ENCODE peak calls at places on chromosomes 4 and X, in nine cellular contexts. E, Y, B, A, Z, J, P, I and W are unnamed samples.

GRCh38 chr4:2292679-2293108 is 30.8 kb upstream of the MXD4 start:
- DNase-seq in E (no peak), Z (no peak), P (no peak), I (no peak), Y (no peak), J (no peak), B (no peak), A (no peak), W (no peak)

GRCh38 chr4:40721730-40722171 is 28.0 kb upstream of the NSUN7 start:
- DNase-seq in Y (peak), B (no peak), P (no peak), I (peak), A (no peak), E (no peak), J (peak), Z (no peak), W (no peak)

GRCh38 chrX:85611926-85612325 is 232.5 kb upstream of the POF1B start:
- DNase-seq in B (no peak), Y (no peak), A (no peak), Z (no peak), P (no peak), E (no peak), I (no peak), J (no peak), W (no peak)

GRCh38 chr4:7417639-7418038 is 17.1 kb downstream of the PSAPL1 start:
- DNase-seq in Z (no peak), B (no peak), E (no peak), Y (no peak), I (no peak), P (no peak), A (no peak), J (no peak), W (no peak)

GRCh38 chr4:143252478-143252877 is 67.8 kb downstream of the USP38 start:
- DNase-seq in Z (no peak), B (no peak), I (no peak), A (no peak), E (no peak), Y (no peak), P (no peak), J (no peak), W (no peak)

GRCh38 chr4:173200103-173200502 is 31.5 kb downstream of the GALNT7 start:
- DNase-seq in B (no peak), Y (no peak), J (no peak), Z (no peak), P (no peak), I (no peak), E (no peak), A (no peak), W (no peak)

GRCh38 chr4:171794528-171794927 is 18.7 kb upstream of the GALNTL6 start:
- DNase-seq in B (no peak), E (no peak), Z (no peak), J (no peak), I (no peak), A (no peak), Y (no peak), P (no peak), W (no peak)

GRCh38 chr4:136893638-136894037 is 638.7 kb downstream of the PCDH18 start:
- DNase-seq in J (no peak), B (no peak), Z (no peak), A (no peak), Y (no peak), E (no peak), P (no peak), I (no peak), W (no peak)

GRCh38 chr4:118289794-118290193 is 63.0 kb downstream of the PRSS12 start:
- DNase-seq in Y (no peak), E (no peak), P (no peak), J (no peak), A (no peak), I (no peak), Z (peak), B (no peak), W (no peak)

GRCh38 chrX:134636859-134637258 is 21.4 kb downstream of the PLAC1 start:
- DNase-seq in I (no peak), E (no peak), J (no peak), P (no peak), Z (no peak), B (no peak), A (no peak), Y (no peak), W (no peak)

GRCh38 chr4:73998040-73999011 is at the start of gene CXCL5:
- DNase-seq in I (no peak), Z (no peak), B (no peak), P (no peak), A (no peak), E (no peak), Y (no peak), J (no peak), W (no peak)

GRCh38 chr4:665381-665750 is 8.7 kb downstream of the ATP5ME start:
- DNase-seq in Z (no peak), J (no peak), B (no peak), I (no peak), E (no peak), A (no peak), P (no peak), Y (no peak), W (no peak)

GRCh38 chr4:136867465-136867864 is 664.8 kb downstream of the PCDH18 start:
- DNase-seq in Z (no peak), E (no peak), B (no peak), P (no peak), Y (no peak), I (no peak), A (no peak), J (no peak), W (no peak)

GRCh38 chrX:21408776-21409175 is 34.6 kb downstream of the CNKSR2 start:
- DNase-seq in Z (no peak), P (no peak), Y (no peak), B (no peak), J (no peak), A (no peak), E (no peak), I (no peak), W (no peak)

GRCh38 chr4:112055100-112055499 is 90.2 kb upstream of the FAM241A start:
- DNase-seq in P (no peak), E (no peak), I (no peak), A (no peak), Z (no peak), Y (no peak), J (no peak), B (no peak), W (no peak)

GRCh38 chr4:145937990-145938611 is 522 bp downstream of the ZNF827 start:
- DNase-seq in E (no peak), B (no peak), Z (no peak), A (peak), J (peak), Y (peak), I (no peak), P (peak), W (peak)

GRCh38 chr4:16227462-16227868 is 1.2 kb upstream of the TAPT1 start:
- DNase-seq in Y (peak), J (no peak), E (no peak), A (no peak), Z (no peak), B (no peak), P (peak), I (peak), W (peak)

GRCh38 chr4:124484940-124485339 is 227.6 kb downstream of the ANKRD50 start:
- DNase-seq in J (no peak), Y (no peak), E (no peak), B (no peak), I (no peak), Z (no peak), P (no peak), A (no peak), W (no peak)

GRCh38 chr4:112564706-112565270 is 48.8 kb upstream of the NEUROG2 start:
- DNase-seq in J (no peak), Y (no peak), A (no peak), B (no peak), I (no peak), Z (no peak), E (no peak), P (no peak), W (no peak)

GRCh38 chrX:150085881-150086280 is 147.6 kb upstream of the EOLA2 start:
- DNase-seq in A (no peak), B (no peak), E (no peak), Z (no peak), J (peak), Y (no peak), I (no peak), P (no peak), W (no peak)

GRCh38 chr4:53514509-53514908 is 76.8 kb downstream of the LNX1 start:
- DNase-seq in P (no peak), Y (no peak), J (no peak), A (no peak), B (no peak), I (no peak), Z (no peak), E (no peak), W (no peak)

GRCh38 chr4:185920171-185920570 is 108.2 kb upstream of the SORBS2 start:
- DNase-seq in Y (no peak), Z (no peak), J (no peak), A (no peak), E (no peak), B (no peak), I (peak), P (no peak), W (no peak)

GRCh38 chr4:71187399-71188196 is 151.2 kb upstream of the SLC4A4 start:
- DNase-seq in B (no peak), Z (no peak), I (no peak), P (peak), A (no peak), Y (no peak), J (no peak), E (peak), W (no peak)

GRCh38 chrX:55451626-55451989 is 319 bp upstream of the MAGEH1 start:
- DNase-seq in B (no peak), P (no peak), Z (peak), A (no peak), J (no peak), I (no peak), Y (no peak), E (no peak), W (no peak)

GRCh38 chr4:185847352-185848078 is 35.5 kb upstream of the SORBS2 start:
- DNase-seq in Y (no peak), B (no peak), J (peak), P (no peak), I (peak), E (no peak), A (peak), Z (peak), W (no peak)

GRCh38 chr4:105709081-105709450 is 482 bp downstream of the GSTCD start:
- DNase-seq in B (no peak), Z (peak), E (no peak), P (peak), Y (no peak), J (peak), A (no peak), I (peak), W (no peak)

GRCh38 chr4:170035231-170035630 is 9.0 kb upstream of the MFAP3L start:
- DNase-seq in E (no peak), B (no peak), I (no peak), A (no peak), P (no peak), Y (no peak), Z (no peak), J (no peak), W (no peak)

GRCh38 chr4:7124643-7125442 is 57.0 kb upstream of the GRPEL1 start:
- DNase-seq in Z (peak), J (peak), I (peak), Y (no peak), P (no peak), E (no peak), A (no peak), B (no peak), W (no peak)

GRCh38 chr4:71130827-71131603 is 137.6 kb downstream of the DCK start:
- DNase-seq in Y (no peak), Z (peak), I (no peak), J (peak), A (no peak), P (no peak), B (no peak), E (no peak), W (no peak)

GRCh38 chr4:57719451-57719850 is 609.3 kb upstream of the IGFBP7 start:
- DNase-seq in J (no peak), A (no peak), Y (no peak), I (no peak), Z (no peak), E (no peak), P (no peak), B (no peak), W (no peak)

GRCh38 chr4:188341428-188341827 is 202.2 kb downstream of the TRIML1 start:
- DNase-seq in E (no peak), J (no peak), I (peak), A (no peak), P (no peak), B (no peak), Y (no peak), Z (no peak), W (no peak)

GRCh38 chr4:94758700-94759399 is 1.1 kb downstream of the BMPR1B start:
- DNase-seq in E (no peak), A (no peak), I (no peak), J (no peak), B (no peak), Y (no peak), Z (no peak), P (no peak), W (no peak)

GRCh38 chrX:129808829-129809745 is 29.3 kb downstream of the SASH3 start:
- DNase-seq in A (no peak), Z (peak), B (no peak), I (no peak), E (no peak), J (no peak), Y (no peak), P (no peak), W (no peak)

GRCh38 chr4:16113741-16114140 is 29.9 kb upstream of the PROM1 start:
- DNase-seq in B (no peak), P (no peak), A (no peak), J (no peak), E (no peak), Z (no peak), I (no peak), Y (no peak), W (no peak)

GRCh38 chr4:127868196-127868595 is 12.5 kb upstream of the PLK4 start:
- DNase-seq in I (no peak), E (no peak), P (no peak), A (no peak), B (no peak), Z (no peak), Y (no peak), J (no peak), W (no peak)

GRCh38 chr4:133581971-133582619 is 433.0 kb downstream of the PCDH10 start:
- DNase-seq in I (no peak), P (no peak), A (no peak), J (no peak), B (no peak), Y (no peak), E (no peak), Z (no peak), W (no peak)

GRCh38 chr4:174522183-174523002 is at the start of gene HPGD:
- DNase-seq in E (peak), A (no peak), B (no peak), I (no peak), Y (peak), J (peak), Z (no peak), P (peak), W (peak)